ENCODE peak calls at places on chromosomes 16 and 17, in eight cellular contexts. G is breast epithelium; T is activated CD4-positive, alpha-beta T cell treated with anti-CD3 and anti-CD28 coated beads, Interleukin-2, amount 50 U/mL, for 4 hours; J is tibial nerve; V is caudate nucleus; M is sigmoid colon; A is adrenal gland; S is GM10248. K is an unnamed sample.
A peak's percentile ranks its signal among the peaks of the same experiment; 100 is the strongest.

GRCh38 chr16:74291577-74292208 is 4.9 kb upstream of the PSMD7 start:
- DNase-seq in V (no peak), G (no peak), T (no peak), S (no peak), J (no peak), A (peak; percentile 33), M (no peak), K (no peak)

GRCh38 chr16:24151482-24151939 is 104.6 kb upstream of the CACNG3 start:
- DNase-seq in V (no peak), J (no peak), G (no peak), T (peak; percentile 3), M (no peak), A (no peak), S (no peak), K (no peak)

GRCh38 chr17:61160789-61161440 is 238.7 kb upstream of the TBX2 start:
- DNase-seq in T (no peak), S (no peak), V (no peak), G (no peak), J (no peak), M (no peak), A (no peak), K (no peak)

GRCh38 chr17:32269377-32269776 is 3.7 kb downstream of the RHBDL3 start:
- DNase-seq in V (no peak), T (no peak), S (no peak), A (peak; percentile 87), G (no peak), J (no peak), M (no peak), K (no peak)

GRCh38 chr16:4231886-4232285 is 10.0 kb downstream of the SRL start:
- DNase-seq in J (no peak), S (no peak), G (no peak), A (no peak), M (no peak), V (no peak), T (no peak), K (no peak)

GRCh38 chr17:75970011-75970523 is 8.9 kb downstream of the ACOX1 start:
- DNase-seq in T (no peak), V (no peak), M (no peak), J (no peak), S (no peak), G (no peak), A (no peak), K (no peak)

GRCh38 chr16:2450535-2450934 is 9.4 kb upstream of the TEDC2 start:
- DNase-seq in J (no peak), T (no peak), V (peak; percentile 42), M (no peak), G (no peak), S (no peak), A (no peak), K (no peak)

GRCh38 chr16:51719376-51719775 is 568.3 kb upstream of the SALL1 start:
- DNase-seq in S (no peak), J (no peak), G (no peak), A (no peak), M (no peak), T (no peak), V (no peak), K (no peak)

GRCh38 chr16:74751658-74752057 is 23.0 kb downstream of the FA2H start:
- DNase-seq in A (no peak), T (no peak), M (no peak), S (no peak), J (no peak), V (no peak), G (no peak), K (no peak)

GRCh38 chr16:85416267-85417109 is 196.6 kb upstream of the GSE1 start:
- DNase-seq in J (no peak), V (no peak), S (peak; percentile 78), G (no peak), A (no peak), T (peak; percentile 66), M (peak; percentile 79), K (peak; percentile 84)

GRCh38 chr16:23786964-23787571 is 32.2 kb downstream of the CHP2 start:
- DNase-seq in M (no peak), J (no peak), T (no peak), G (no peak), S (no peak), V (no peak), A (no peak), K (no peak)

GRCh38 chr16:79656537-79657115 is 56.1 kb upstream of the MAF start:
- DNase-seq in V (no peak), J (no peak), M (no peak), S (no peak), G (no peak), A (no peak), T (no peak), K (no peak)

GRCh38 chr16:24998201-24998600 is 17.0 kb downstream of the ARHGAP17 start:
- DNase-seq in J (no peak), M (no peak), V (no peak), T (no peak), G (no peak), A (peak; percentile 38), S (no peak), K (no peak)

GRCh38 chr17:61314368-61315078 is 85.1 kb upstream of the TBX2 start:
- DNase-seq in M (no peak), J (no peak), T (no peak), A (peak; percentile 64), G (peak; percentile 73), V (no peak), S (no peak), K (no peak)

GRCh38 chr17:61248399-61248798 is 151.2 kb upstream of the TBX2 start:
- DNase-seq in M (no peak), J (no peak), A (peak; percentile 59), S (no peak), G (no peak), V (no peak), T (no peak), K (no peak)

GRCh38 chr17:40415390-40415789 is 2.3 kb downstream of the TOP2A start:
- DNase-seq in T (no peak), S (peak; percentile 56), V (no peak), A (no peak), M (no peak), J (no peak), G (no peak), K (peak; percentile 48)

GRCh38 chr17:79555543-79555942 is 55.3 kb downstream of the RBFOX3 start:
- DNase-seq in T (no peak), A (no peak), S (no peak), V (no peak), M (peak; percentile 15), J (no peak), G (no peak), K (no peak)

GRCh38 chr17:72334205-72334604 is 213.4 kb downstream of the SOX9 start:
- DNase-seq in M (no peak), A (no peak), S (no peak), T (no peak), J (no peak), G (no peak), V (no peak), K (no peak)

GRCh38 chr17:31279401-31279800 is 17.6 kb downstream of the OMG start:
- DNase-seq in V (no peak), S (no peak), T (no peak), M (no peak), G (no peak), A (no peak), J (no peak), K (no peak)

GRCh38 chr17:51795401-51795800 is 363.1 kb downstream of the CA10 start:
- DNase-seq in G (no peak), M (no peak), S (no peak), V (no peak), J (no peak), A (no peak), T (no peak), K (no peak)

GRCh38 chr16:67055712-67056487 is 27.0 kb downstream of the CBFB start:
- DNase-seq in S (peak; percentile 48), G (no peak), J (no peak), M (no peak), V (no peak), A (no peak), T (no peak), K (peak; percentile 61)

GRCh38 chr16:27689711-27690110 is 139.8 kb downstream of the KATNIP start:
- DNase-seq in A (no peak), V (no peak), J (no peak), M (no peak), T (no peak), G (no peak), S (no peak), K (no peak)

GRCh38 chr17:77011173-77012011 is 129.4 kb upstream of the SEC14L1 start:
- DNase-seq in T (peak; percentile 46), S (no peak), A (peak; percentile 72), G (no peak), V (no peak), M (no peak), J (no peak), K (no peak)

GRCh38 chr17:37276475-37276874 is 99.3 kb upstream of the C17orf78 start:
- DNase-seq in A (no peak), M (no peak), G (no peak), V (no peak), S (no peak), T (no peak), J (no peak), K (no peak)

GRCh38 chr16:31488630-31489564 is 6.0 kb downstream of the SLC5A2 start:
- DNase-seq in J (no peak), T (no peak), V (no peak), M (no peak), S (no peak), G (no peak), A (no peak), K (no peak)

GRCh38 chr16:88339926-88340754 is 42.6 kb upstream of the ZNF469 start:
- DNase-seq in V (no peak), M (no peak), T (no peak), A (no peak), S (no peak), J (no peak), G (no peak), K (no peak)

GRCh38 chr17:79622201-79622601 is 11.3 kb upstream of the RBFOX3 start:
- DNase-seq in T (no peak), V (no peak), S (no peak), G (no peak), M (peak; percentile 63), J (no peak), A (peak; percentile 18), K (no peak)

GRCh38 chr17:57927048-57927723 is 28.0 kb downstream of the CUEDC1 start:
- DNase-seq in S (no peak), J (peak; percentile 35), T (no peak), A (no peak), V (peak; percentile 60), M (no peak), G (peak; percentile 59), K (no peak)

GRCh38 chr17:21573961-21574610 is 118.2 kb upstream of the KCNJ18 start:
- DNase-seq in A (peak; percentile 90), J (peak; percentile 23), S (no peak), G (no peak), M (peak; percentile 85), T (peak; percentile 15), V (peak; percentile 66), K (no peak)

GRCh38 chr17:65228734-65229390 is 91.7 kb downstream of the RGS9 start:
- DNase-seq in V (no peak), M (no peak), T (peak; percentile 7), G (no peak), S (peak; percentile 58), A (no peak), J (no peak), K (peak; percentile 80)

GRCh38 chr17:50487213-50488096 is 8.8 kb downstream of the RSAD1 start:
- DNase-seq in G (no peak), A (peak; percentile 86), T (no peak), S (no peak), V (no peak), M (no peak), J (no peak), K (no peak)

GRCh38 chr17:68943123-68943811 is 11.9 kb downstream of the ABCA8 start:
- DNase-seq in A (no peak), G (no peak), V (no peak), J (no peak), S (no peak), T (no peak), M (no peak), K (no peak)

GRCh38 chr17:64707077-64707591 is 45.0 kb upstream of the SMURF2 start:
- DNase-seq in J (peak; percentile 62), T (no peak), M (peak; percentile 96), V (peak; percentile 1), G (peak; percentile 77), A (peak; percentile 95), S (no peak), K (no peak)